ENCODE peak calls at places on chromosome 6, in six cellular contexts. O, C, B, N, R and G are unnamed samples.

GRCh38 chr6:152146385-152146784 is 338.9 kb downstream of the ESR1 start:
- DNase-seq in C (peak; percentile 57), B (no peak), R (no peak), O (peak; percentile 72), N (peak; percentile 79), G (no peak)

GRCh38 chr6:90106449-90106848 is 190.2 kb downstream of the BACH2 start:
- DNase-seq in B (no peak), N (no peak), O (no peak), C (no peak), R (no peak), G (no peak)

GRCh38 chr6:13457577-13457976 is 29.8 kb downstream of the GFOD1 start:
- DNase-seq in B (no peak), R (no peak), O (peak; percentile 76), N (peak; percentile 59), C (no peak), G (no peak)

GRCh38 chr6:64838726-64839125 is 868.3 kb downstream of the EYS start:
- DNase-seq in B (no peak), R (no peak), N (no peak), C (peak; percentile 25), O (peak; percentile 57), G (no peak)

GRCh38 chr6:132153221-132153896 is 202.2 kb upstream of the CCN2 start:
- DNase-seq in N (peak; percentile 81), B (no peak), C (peak; percentile 87), O (peak; percentile 86), R (no peak), G (no peak)

GRCh38 chr6:11374036-11375010 is 141.9 kb upstream of the NEDD9 start:
- DNase-seq in C (no peak), R (no peak), N (no peak), B (no peak), O (no peak), G (peak; percentile 92)

GRCh38 chr6:44508646-44509045 is 121.1 kb downstream of the CDC5L start:
- DNase-seq in N (peak; percentile 92), O (peak; percentile 84), C (no peak), R (no peak), B (no peak), G (no peak)

GRCh38 chr6:116287668-116288282 is 8.0 kb upstream of the TSPYL1 start:
- DNase-seq in C (peak; percentile 70), O (peak; percentile 79), R (no peak), B (no peak), N (peak; percentile 69), G (peak; percentile 53)

GRCh38 chr6:8539446-8539845 is 104.1 kb upstream of the SLC35B3 start:
- DNase-seq in C (peak; percentile 4), N (peak; percentile 25), O (peak; percentile 22), R (no peak), B (no peak), G (peak; percentile 5)

GRCh38 chr6:89369009-89369408 is 16.5 kb upstream of the UBE2J1 start:
- DNase-seq in B (peak; percentile 69), O (peak; percentile 59), C (peak; percentile 65), R (peak; percentile 84), N (peak; percentile 37), G (no peak)

GRCh38 chr6:70234561-70235236 is 68.2 kb downstream of the COL9A1 start:
- DNase-seq in C (no peak), O (no peak), N (no peak), B (no peak), R (no peak), G (no peak)

GRCh38 chr6:37496951-37497885 is 2.5 kb downstream of the CCDC167 start:
- DNase-seq in B (no peak), C (no peak), N (no peak), R (no peak), O (no peak), G (no peak)

GRCh38 chr6:135935951-135936601 is 84.6 kb downstream of the PDE7B start:
- DNase-seq in R (no peak), O (peak; percentile 82), N (peak; percentile 81), B (no peak), C (no peak), G (no peak)
- H3K4me3 ChIP-seq in R (no peak overlapping the region), O (no peak overlapping the region), N (no peak overlapping the region), B (no peak overlapping the region), C (no peak overlapping the region), G (no peak overlapping the region)

GRCh38 chr6:33390767-33391277 is 801 bp upstream of the KIFC1 start:
- DNase-seq in N (no peak), B (no peak), C (no peak), R (no peak), O (no peak), G (no peak)
- TF ChIP-seq CTCF in N (no peak), B (no peak), C (no peak), R (no peak), O (no peak), G (no peak)

GRCh38 chr6:22149081-22149480 is 147.8 kb downstream of the PRL start:
- DNase-seq in R (no peak), B (no peak), O (no peak), N (peak; percentile 9), C (no peak), G (no peak)

GRCh38 chr6:22147469-22147815 is 149.4 kb downstream of the PRL start:
- DNase-seq in C (no peak), B (no peak), O (peak; percentile 74), N (peak; percentile 9), R (no peak), G (no peak)

GRCh38 chr6:22149501-22150490 is 147.0 kb downstream of the PRL start:
- DNase-seq in B (no peak), C (peak; percentile 59), O (peak; percentile 80), N (peak; percentile 36), R (no peak), G (peak; percentile 57)

GRCh38 chr6:22146581-22147468 is 150.0 kb downstream of the PRL start:
- DNase-seq in O (no peak), B (no peak), N (no peak), C (peak; percentile 27), R (no peak), G (peak; percentile 26)

GRCh38 chr6:22147983-22148797 is 148.6 kb downstream of the PRL start:
- DNase-seq in O (peak; percentile 84), C (peak; percentile 83), R (no peak), N (peak; percentile 90), B (peak; percentile 52), G (no peak)
- H3K4me3 ChIP-seq in O (peak overlapping the region; percentile 27), C (no peak overlapping the region), R (no peak overlapping the region), N (no peak overlapping the region), B (peak overlapping the region; percentile 48), G (no peak overlapping the region)

GRCh38 chr6:136208783-136209182 is 41.3 kb downstream of the MTFR2 start:
- DNase-seq in C (no peak), R (no peak), B (no peak), O (no peak), N (no peak), G (no peak)
- TF ChIP-seq CTCF in C (no peak), R (no peak), B (no peak), O (no peak), N (peak; percentile 9), G (no peak)

DNA sequence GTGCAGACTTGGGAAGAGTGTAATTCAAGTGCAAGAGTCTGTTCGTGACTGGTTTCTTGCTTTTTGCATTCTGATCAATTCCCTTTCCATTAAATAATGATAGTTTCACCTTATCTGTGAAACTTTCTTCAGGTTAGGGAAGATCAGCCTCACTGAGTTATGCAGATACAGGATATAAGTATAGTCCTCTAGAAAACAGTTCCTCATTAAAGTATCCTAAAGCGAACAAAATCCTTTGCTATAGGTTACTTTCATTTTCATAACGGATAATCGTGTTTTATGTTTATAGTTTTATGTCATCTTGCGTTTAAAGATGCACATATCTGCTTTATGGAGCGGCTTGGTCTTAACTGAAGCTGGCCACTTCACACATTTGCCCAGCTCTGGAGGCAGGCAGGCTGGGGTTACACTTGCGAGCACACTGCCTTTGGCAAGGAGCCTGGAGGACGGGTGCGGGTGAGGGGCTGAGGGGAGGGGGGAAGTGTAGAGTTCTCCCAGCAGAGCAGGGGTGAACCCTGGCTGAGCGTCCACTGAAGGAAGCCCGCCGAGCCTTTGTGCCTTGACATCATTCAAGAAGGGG is 123.5 kb upstream of the IFNGR1 start:
- DNase-seq in N (no peak), O (peak; percentile 34), C (no peak), B (no peak), R (no peak), G (no peak)
- H3K4me3 ChIP-seq in N (peak overlapping the region; percentile 9), O (peak overlapping the region; percentile 46), C (no peak overlapping the region), B (peak overlapping the region; percentile 28), R (peak overlapping the region; percentile 17), G (peak overlapping the region; percentile 35)

GRCh38 chr6:138107078-138107751 is at the start of gene PERP:
- DNase-seq in R (peak; percentile 80), N (peak; percentile 43), B (peak; percentile 67), C (peak; percentile 38), O (peak; percentile 32), G (peak; percentile 26)

GRCh38 chr6:138106665-138107077 is 548 bp downstream of the PERP start:
- DNase-seq in C (no peak), B (no peak), O (peak; percentile 17), N (peak; percentile 27), R (no peak), G (no peak)

GRCh38 chr6:138107752-138108592 is 753 bp upstream of the PERP start:
- DNase-seq in B (peak; percentile 22), O (no peak), N (no peak), R (no peak), C (no peak), G (no peak)

GRCh38 chr6:138110229-138110628 is 3.0 kb upstream of the PERP start:
- DNase-seq in O (no peak), R (no peak), C (no peak), B (no peak), N (no peak), G (no peak)

DNA sequence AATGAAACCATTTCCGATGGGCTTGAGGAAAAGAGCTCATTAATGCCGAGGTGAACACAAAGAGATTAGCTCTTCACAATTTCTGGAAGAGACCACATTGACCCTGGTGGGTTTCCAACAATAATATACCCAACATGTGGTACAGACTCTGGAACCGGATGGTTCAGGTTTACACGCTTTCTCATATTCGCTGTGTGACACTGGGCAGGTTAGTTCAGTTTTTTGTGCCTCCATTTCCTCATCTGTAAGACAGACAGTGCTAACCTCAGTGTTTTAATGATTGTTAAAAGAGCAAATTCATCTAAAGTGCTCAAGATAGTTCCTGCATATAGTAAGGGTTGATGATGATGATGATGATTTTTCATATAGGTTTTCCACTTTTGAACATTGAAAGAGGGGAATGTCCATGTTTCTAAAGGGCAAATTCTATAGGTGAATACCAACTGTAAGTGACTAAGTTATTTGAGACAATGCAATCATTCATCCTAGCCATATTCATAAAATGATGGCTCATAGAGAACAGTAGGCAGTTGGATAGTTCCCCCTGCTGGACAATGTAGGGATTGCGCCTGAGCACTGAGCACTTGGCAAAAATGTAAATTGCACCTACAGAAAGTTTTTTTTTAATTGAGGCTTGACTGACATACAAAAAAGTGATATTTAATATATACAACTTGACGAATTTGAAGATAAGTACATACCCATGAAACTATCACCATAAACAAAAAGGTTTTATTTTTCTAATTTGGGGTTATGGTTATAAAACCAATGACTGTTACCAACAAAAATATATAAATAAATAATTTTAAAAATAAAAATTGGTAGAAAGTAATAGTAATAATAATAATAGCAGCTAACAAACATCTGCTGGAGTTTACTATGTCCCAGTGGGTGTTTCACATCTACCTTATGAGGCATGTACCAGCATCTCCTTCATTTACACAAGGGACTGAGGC is 2.1 kb upstream of the PERP start:
- DNase-seq in B (peak; percentile 57), N (peak; percentile 77), R (peak; percentile 80), C (peak; percentile 81), O (peak; percentile 79), G (peak; percentile 78)
- TF ChIP-seq CTCF in B (peak; percentile 98), N (peak; percentile 96), R (peak; percentile 98), C (peak; percentile 96), O (peak; percentile 97), G (peak; percentile 90)